ENCODE peak calls at places on chromosomes 5 and 9, in six cellular contexts. T, A, F, V, U and G are unnamed samples.

GRCh38 chr9:123072407-123072995 is 39.0 kb downstream of the GPR21 start:
- DNase-seq in T (no peak), A (no peak), F (no peak), V (no peak), U (no peak), G (no peak)

GRCh38 chr5:120375248-120375647 is 88.9 kb upstream of the PRR16 start:
- DNase-seq in T (no peak), A (no peak), F (no peak), V (no peak), U (no peak), G (no peak)

GRCh38 chr5:176944276-176944675 is 45.1 kb upstream of the HK3 start:
- DNase-seq in T (no peak), A (no peak), F (no peak), V (no peak), U (no peak), G (no peak)

GRCh38 chr5:123545506-123545905 is 33.5 kb downstream of the CSNK1G3 start:
- DNase-seq in T (no peak), A (no peak), F (no peak), V (peak), U (peak), G (no peak)

GRCh38 chr9:129703667-129704355 is 38.4 kb downstream of the PRRX2 start:
- DNase-seq in T (peak), A (no peak), F (no peak), V (no peak), U (no peak), G (no peak)

GRCh38 chr5:131974622-131974955 is 29.1 kb upstream of the MEIKIN start:
- DNase-seq in T (no peak), A (no peak), F (no peak), V (no peak), U (no peak), G (no peak)

GRCh38 chr5:118060833-118061232 is 927.5 kb downstream of the DTWD2 start:
- DNase-seq in T (no peak), A (no peak), F (no peak), V (no peak), U (no peak), G (no peak)

GRCh38 chr9:445033-445432 is 230.4 kb downstream of the DOCK8 start:
- DNase-seq in T (no peak), A (no peak), F (no peak), V (no peak), U (peak), G (no peak)

GRCh38 chr9:84659273-84659672 is 10.3 kb upstream of the NTRK2 start:
- DNase-seq in T (no peak), A (no peak), F (no peak), V (no peak), U (no peak), G (no peak)

GRCh38 chr9:19232117-19232829 is 1.8 kb downstream of the DENND4C start:
- DNase-seq in T (no peak), A (no peak), F (no peak), V (no peak), U (no peak), G (no peak)

GRCh38 chr9:133126697-133127339 is 5.8 kb upstream of the RALGDS start:
- DNase-seq in T (no peak), A (no peak), F (no peak), V (no peak), U (no peak), G (no peak)

GRCh38 chr5:141753971-141754713 is 72.1 kb upstream of the ARAP3 start:
- DNase-seq in T (peak), A (peak), F (no peak), V (peak), U (peak), G (no peak)

GRCh38 chr5:76813982-76814562 is 4.8 kb upstream of the F2RL1 start:
- DNase-seq in T (no peak), A (peak), F (no peak), V (no peak), U (no peak), G (no peak)

GRCh38 chr5:126961702-126962101 is 68.7 kb downstream of the MARCHF3 start:
- DNase-seq in T (no peak), A (no peak), F (no peak), V (no peak), U (no peak), G (no peak)

GRCh38 chr5:119435436-119436132 is 16.7 kb upstream of the HSD17B4 start:
- DNase-seq in T (peak), A (no peak), F (peak), V (peak), U (peak), G (peak)

GRCh38 chr5:112064956-112065355 is 308.0 kb upstream of the NREP start:
- DNase-seq in T (no peak), A (no peak), F (no peak), V (no peak), U (no peak), G (no peak)

GRCh38 chr5:132180134-132180745 is 47.4 kb downstream of the P4HA2 start:
- DNase-seq in T (no peak), A (peak), F (no peak), V (peak), U (peak), G (no peak)

GRCh38 chr9:127360829-127361228 is 36.1 kb upstream of the SLC2A8 start:
- DNase-seq in T (no peak), A (peak), F (no peak), V (no peak), U (peak), G (no peak)

GRCh38 chr9:16627967-16628366 is 242.5 kb downstream of the BNC2 start:
- DNase-seq in T (peak), A (peak), F (no peak), V (no peak), U (no peak), G (no peak)

GRCh38 chr9:116238751-116239340 is 85.3 kb downstream of the PAPPA start:
- DNase-seq in T (no peak), A (no peak), F (no peak), V (no peak), U (no peak), G (no peak)

GRCh38 chr9:132804576-132805295 is 73.3 kb downstream of the AK8 start:
- DNase-seq in T (no peak), A (no peak), F (no peak), V (no peak), U (no peak), G (no peak)

GRCh38 chr9:74556685-74557084 is 59.5 kb downstream of the RORB start:
- DNase-seq in T (no peak), A (no peak), F (no peak), V (peak), U (no peak), G (no peak)

GRCh38 chr5:112583166-112583565 is 154.5 kb upstream of the APC start:
- DNase-seq in T (no peak), A (no peak), F (no peak), V (no peak), U (no peak), G (no peak)

GRCh38 chr5:150036513-150036912 is 36.0 kb downstream of the HMGXB3 start:
- DNase-seq in T (no peak), A (peak), F (no peak), V (no peak), U (no peak), G (no peak)

GRCh38 chr5:129379406-129379805 is 80.7 kb upstream of the ADAMTS19 start:
- DNase-seq in T (no peak), A (peak), F (no peak), V (no peak), U (no peak), G (no peak)

GRCh38 chr5:56812110-56812509 is 3.2 kb upstream of the MAP3K1 start:
- DNase-seq in T (no peak), A (no peak), F (no peak), V (no peak), U (peak), G (no peak)

GRCh38 chr9:115513148-115513547 is 395.2 kb upstream of the TNC start:
- DNase-seq in T (no peak), A (no peak), F (no peak), V (no peak), U (no peak), G (no peak)

GRCh38 chr9:77679696-77680359 is 31.7 kb upstream of the GNA14 start:
- DNase-seq in T (no peak), A (no peak), F (no peak), V (no peak), U (no peak), G (no peak)

GRCh38 chr9:5442400-5443011 is 4.8 kb upstream of the PLGRKT start:
- DNase-seq in T (no peak), A (no peak), F (no peak), V (peak), U (peak), G (no peak)

GRCh38 chr5:173278641-173279040 is 43.6 kb upstream of the NKX2-5 start:
- DNase-seq in T (no peak), A (no peak), F (no peak), V (no peak), U (no peak), G (no peak)

GRCh38 chr5:108736855-108737254 is 10.8 kb upstream of the FER start:
- DNase-seq in T (no peak), A (no peak), F (no peak), V (no peak), U (no peak), G (no peak)

GRCh38 chr9:92154016-92154415 is 38.8 kb upstream of the SPTLC1 start:
- DNase-seq in T (no peak), A (no peak), F (no peak), V (no peak), U (no peak), G (no peak)

GRCh38 chr9:105067895-105068580 is 140.1 kb upstream of the ABCA1 start:
- DNase-seq in T (no peak), A (no peak), F (no peak), V (no peak), U (no peak), G (no peak)

GRCh38 chr9:86116425-86116824 is 17.1 kb upstream of the GOLM1 start:
- DNase-seq in T (no peak), A (no peak), F (no peak), V (no peak), U (no peak), G (no peak)

GRCh38 chr5:179382486-179382885 is 37.2 kb upstream of the ADAMTS2 start:
- DNase-seq in T (no peak), A (no peak), F (no peak), V (no peak), U (no peak), G (no peak)

GRCh38 chr5:72651779-72652178 is 144.6 kb upstream of the ZNF366 start:
- DNase-seq in T (no peak), A (no peak), F (no peak), V (no peak), U (no peak), G (no peak)

GRCh38 chr5:149271717-149272558 is at the start of gene AFAP1L1:
- DNase-seq in T (peak), A (no peak), F (no peak), V (peak), U (no peak), G (no peak)

GRCh38 chr5:72378636-72379289 is 58.6 kb downstream of the PTCD2 start:
- DNase-seq in T (peak), A (peak), F (no peak), V (peak), U (peak), G (no peak)

DNA sequence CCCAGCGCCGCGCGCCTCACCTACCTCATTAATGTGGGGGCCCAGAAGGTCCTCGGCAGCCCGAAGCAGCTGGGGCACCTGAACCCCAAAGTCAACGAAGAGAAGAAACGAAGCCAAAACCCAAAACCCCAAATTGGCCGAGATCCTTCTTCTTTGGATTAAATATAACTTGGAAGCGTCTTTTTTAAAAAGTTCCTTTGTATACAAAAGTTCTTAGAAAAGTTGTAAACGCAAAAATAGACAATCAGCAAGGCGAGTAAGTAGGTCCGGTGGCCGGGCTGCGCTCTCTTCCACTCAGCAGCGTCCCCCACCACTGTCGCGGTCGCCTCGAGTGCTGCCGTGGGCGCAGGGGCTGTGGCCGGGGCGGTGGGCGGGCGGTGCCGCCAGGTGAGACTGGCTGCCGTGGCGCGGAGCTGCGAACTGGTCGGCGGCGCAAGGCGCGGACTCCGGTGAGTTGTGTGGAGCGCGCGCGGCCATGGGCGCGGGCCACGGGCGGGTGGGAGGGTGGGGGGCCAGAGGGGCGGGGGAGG is 360 bp downstream of the KLF4 start:
- DNase-seq in T (no peak), A (no peak), F (no peak), V (no peak), U (no peak), G (no peak)
- TF ChIP-seq CTCF in T (no peak), A (no peak), F (no peak), V (no peak), U (no peak), G (no peak)

GRCh38 chr9:29319727-29320513 is 1746.6 kb upstream of the C9orf72 start:
- DNase-seq in T (no peak), A (no peak), F (no peak), V (no peak), U (no peak), G (no peak)
- TF ChIP-seq CTCF in T (no peak), A (no peak), F (no peak), V (no peak), U (no peak), G (no peak)

GRCh38 chr9:33320568-33321261 is 30.4 kb downstream of the NFX1 start:
- DNase-seq in T (peak), A (peak), F (no peak), V (no peak), U (no peak), G (no peak)
- TF ChIP-seq CTCF in T (no peak), A (no peak), F (no peak), V (no peak), U (no peak), G (no peak)

GRCh38 chr5:125412561-125413535 is 666.4 kb upstream of the ZNF608 start:
- DNase-seq in T (peak), A (peak), F (peak), V (peak), U (no peak), G (no peak)
- TF ChIP-seq CTCF in T (peak), A (peak), F (no peak), V (no peak), U (no peak), G (no peak)